ENCODE peak calls at places on chromosomes 16 and 17, in eight cellular contexts. T, I, S, K, G, Y, C and E are unnamed samples.

GRCh38 chr17:69883139-69883538 is 191.9 kb upstream of the KCNJ16 start:
- DNase-seq in T (no peak), I (no peak), S (no peak), K (no peak), G (no peak), Y (no peak), C (no peak), E (no peak)

GRCh38 chr17:15512310-15512709 is 44.9 kb upstream of the CDRT4 start:
- DNase-seq in T (no peak), I (no peak), S (no peak), K (no peak), G (no peak), Y (no peak), C (peak; percentile 7), E (no peak)

GRCh38 chr17:29032798-29033197 is 10.1 kb upstream of the PIPOX start:
- DNase-seq in T (no peak), I (no peak), S (no peak), K (no peak), G (no peak), Y (no peak), C (peak; percentile 94), E (no peak)

GRCh38 chr17:18974407-18975149 is 22.6 kb downstream of the SLC5A10 start:
- DNase-seq in T (no peak), I (no peak), S (no peak), K (no peak), G (no peak), Y (no peak), C (no peak), E (no peak)

GRCh38 chr16:57621521-57622268 is 6.7 kb upstream of the ADGRG1 start:
- DNase-seq in T (no peak), I (peak; percentile 57), S (no peak), K (no peak), G (no peak), Y (peak; percentile 66), C (peak; percentile 42), E (no peak)

GRCh38 chr16:30927789-30928378 is 4.5 kb downstream of the FBXL19 start:
- DNase-seq in T (no peak), I (peak; percentile 54), S (no peak), K (peak; percentile 58), G (no peak), Y (peak; percentile 41), C (peak; percentile 97), E (no peak)

GRCh38 chr17:66837883-66838665 is 3.2 kb downstream of the CACNG5 start:
- DNase-seq in T (no peak), I (no peak), S (no peak), K (no peak), G (no peak), Y (no peak), C (no peak), E (no peak)

GRCh38 chr17:57889892-57890856 is 40.3 kb upstream of the MRPS23 start:
- DNase-seq in T (peak; percentile 89), I (peak; percentile 98), S (no peak), K (no peak), G (peak; percentile 86), Y (peak; percentile 55), C (peak; percentile 75), E (peak; percentile 61)

GRCh38 chr16:83952940-83953795 is at the start of gene OSGIN1:
- DNase-seq in T (peak; percentile 97), I (peak; percentile 98), S (peak; percentile 61), K (peak; percentile 61), G (peak; percentile 92), Y (peak; percentile 96), C (peak; percentile 88), E (peak; percentile 89)

GRCh38 chr16:67395458-67396158 is 2.3 kb upstream of the TPPP3 start:
- DNase-seq in T (no peak), I (peak; percentile 89), S (no peak), K (no peak), G (no peak), Y (peak; percentile 43), C (no peak), E (no peak)

GRCh38 chr16:70659953-70660671 is 13.8 kb downstream of the IL34 start:
- DNase-seq in T (no peak), I (no peak), S (no peak), K (no peak), G (no peak), Y (no peak), C (no peak), E (no peak)

GRCh38 chr17:15744885-15745284 is 12.8 kb downstream of the TBC1D26 start:
- DNase-seq in T (no peak), I (no peak), S (no peak), K (peak; percentile 13), G (no peak), Y (no peak), C (peak; percentile 57), E (no peak)

GRCh38 chr16:75644240-75645012 is 3.0 kb downstream of the KARS1 start:
- DNase-seq in T (no peak), I (no peak), S (no peak), K (no peak), G (no peak), Y (no peak), C (no peak), E (no peak)
- TF ChIP-seq CTCF in T (no peak), I (peak; percentile 26), S (no peak), K (no peak), G (no peak), Y (no peak), C (peak; percentile 61), E (no peak)

GRCh38 chr17:78689029-78689428 is 93.0 kb downstream of the CYTH1 start:
- DNase-seq in T (no peak), I (no peak), S (no peak), K (no peak), G (no peak), Y (no peak), C (no peak), E (no peak)
- TF ChIP-seq CTCF in T (no peak), I (no peak), S (peak; percentile 20), K (peak; percentile 39), G (no peak), Y (no peak), C (peak; percentile 41), E (no peak)

GRCh38 chr16:4472880-4473279 is 1.5 kb downstream of the NMRAL1 start:
- DNase-seq in T (no peak), I (no peak), S (no peak), K (no peak), G (no peak), Y (no peak), C (no peak), E (no peak)

GRCh38 chr16:4477966-4478365 is 1.8 kb downstream of the HMOX2 start:
- DNase-seq in T (no peak), I (no peak), S (no peak), K (no peak), G (no peak), Y (peak; percentile 52), C (peak; percentile 66), E (no peak)

GRCh38 chr16:4475880-4476790 is at the start of gene HMOX2:
- DNase-seq in T (peak; percentile 95), I (peak; percentile 96), S (peak; percentile 88), K (peak; percentile 95), G (peak; percentile 53), Y (peak; percentile 99), C (peak; percentile 99), E (peak; percentile 90)

GRCh38 chr16:4471869-4472268 is 2.6 kb downstream of the NMRAL1 start:
- DNase-seq in T (no peak), I (no peak), S (no peak), K (no peak), G (no peak), Y (no peak), C (no peak), E (no peak)

GRCh38 chr16:4474192-4474961 is at the start of gene NMRAL1:
- DNase-seq in T (peak; percentile 96), I (peak; percentile 89), S (peak; percentile 75), K (peak; percentile 81), G (peak; percentile 64), Y (peak; percentile 98), C (peak; percentile 97), E (peak; percentile 81)
- TF ChIP-seq CTCF in T (no peak), I (peak; percentile 35), S (no peak), K (no peak), G (no peak), Y (no peak), C (peak; percentile 10), E (no peak)

GRCh38 chr17:44024853-44025252 is 10.1 kb upstream of the TMEM101 start:
- DNase-seq in T (no peak), I (no peak), S (no peak), K (no peak), G (no peak), Y (no peak), C (no peak), E (no peak)

GRCh38 chr17:44029736-44030135 is 15.0 kb upstream of the TMEM101 start:
- DNase-seq in T (no peak), I (no peak), S (no peak), K (no peak), G (no peak), Y (no peak), C (no peak), E (no peak)

GRCh38 chr17:44023545-44024270 is 8.9 kb upstream of the TMEM101 start:
- DNase-seq in T (no peak), I (no peak), S (no peak), K (no peak), G (no peak), Y (no peak), C (no peak), E (no peak)

GRCh38 chr17:44022246-44022645 is 7.5 kb upstream of the TMEM101 start:
- DNase-seq in T (no peak), I (no peak), S (no peak), K (no peak), G (no peak), Y (no peak), C (no peak), E (no peak)

GRCh38 chr17:44024271-44024663 is 9.5 kb upstream of the TMEM101 start:
- DNase-seq in T (no peak), I (no peak), S (no peak), K (no peak), G (no peak), Y (no peak), C (no peak), E (no peak)
- TF ChIP-seq CTCF in T (no peak), I (no peak), S (no peak), K (no peak), G (no peak), Y (no peak), C (no peak), E (no peak)